ENCODE peak calls at places on chromosomes 16 and 17, in four cellular contexts. R is K562, O is HepG2, T is SK-N-SH. E is an unnamed sample.

GRCh38 chr17:82023447-82024241 is 539 bp downstream of the LRRC45 start:
- DNase-seq in R (no peak), T (peak; percentile 83), O (no peak), E (no peak)

GRCh38 chr16:26276289-26276688 is 584.5 kb downstream of the HS3ST4 start:
- DNase-seq in R (no peak), T (no peak), O (no peak), E (no peak)

GRCh38 chr16:12271006-12271405 is 294.5 kb downstream of the SNX29 start:
- DNase-seq in T (no peak), O (peak; percentile 52), R (peak; percentile 42), E (no peak)

GRCh38 chr17:45006927-45007461 is 38.9 kb upstream of the C1QL1 start:
- DNase-seq in R (no peak), O (no peak), T (peak; percentile 50), E (no peak)

GRCh38 chr16:10504404-10504885 is 76.0 kb downstream of the EMP2 start:
- DNase-seq in O (no peak), R (no peak), T (no peak), E (no peak)

GRCh38 chr17:6476061-6476833 is 32.0 kb downstream of the PIMREG start:
- DNase-seq in R (peak; percentile 25), T (no peak), O (no peak), E (no peak)

GRCh38 chr16:7321661-7322060 is 11.0 kb upstream of the RBFOX1 start:
- DNase-seq in R (no peak), O (no peak), T (no peak), E (no peak)

GRCh38 chr16:22016927-22017326 is 9.0 kb downstream of the MOSMO start:
- DNase-seq in T (no peak), R (no peak), O (no peak), E (no peak)

GRCh38 chr16:54324716-54325115 is 38.1 kb upstream of the IRX3 start:
- DNase-seq in T (no peak), R (no peak), O (no peak), E (no peak)

GRCh38 chr17:36732351-36732750 is 131.0 kb downstream of the MRM1 start:
- DNase-seq in O (no peak), R (no peak), T (no peak), E (no peak)

GRCh38 chr17:57864273-57864672 is 14.4 kb upstream of the MRPS23 start:
- DNase-seq in T (no peak), O (no peak), R (no peak), E (no peak)

GRCh38 chr16:77191259-77191969 is 424 bp downstream of the MON1B start:
- DNase-seq in R (peak; percentile 42), T (peak; percentile 48), O (no peak), E (no peak)

GRCh38 chr16:84599528-84600202 is 18.2 kb downstream of the COTL1 start:
- DNase-seq in T (peak; percentile 65), O (peak; percentile 95), R (no peak), E (no peak)

GRCh38 chr17:6893382-6894205 is 62.1 kb upstream of the TEKT1 start:
- DNase-seq in O (no peak), T (no peak), R (no peak), E (no peak)

GRCh38 chr17:3998436-3998835 is 34.2 kb upstream of the ATP2A3 start:
- DNase-seq in O (no peak), T (no peak), R (no peak), E (no peak)

GRCh38 chr16:2299121-2299914 is 31.4 kb upstream of the RNPS1 start:
- DNase-seq in R (no peak), T (no peak), O (no peak), E (no peak)

GRCh38 chr17:7982171-7982570 is 20.2 kb upstream of the GUCY2D start:
- DNase-seq in T (no peak), R (no peak), O (no peak), E (no peak)

GRCh38 chr17:19413725-19414124 is 2.7 kb downstream of the RNF112 start:
- DNase-seq in R (no peak), O (no peak), T (no peak), E (no peak)

GRCh38 chr16:84888450-84888849 is 68.7 kb downstream of the CRISPLD2 start:
- DNase-seq in O (no peak), R (no peak), T (no peak), E (no peak)

DNA sequence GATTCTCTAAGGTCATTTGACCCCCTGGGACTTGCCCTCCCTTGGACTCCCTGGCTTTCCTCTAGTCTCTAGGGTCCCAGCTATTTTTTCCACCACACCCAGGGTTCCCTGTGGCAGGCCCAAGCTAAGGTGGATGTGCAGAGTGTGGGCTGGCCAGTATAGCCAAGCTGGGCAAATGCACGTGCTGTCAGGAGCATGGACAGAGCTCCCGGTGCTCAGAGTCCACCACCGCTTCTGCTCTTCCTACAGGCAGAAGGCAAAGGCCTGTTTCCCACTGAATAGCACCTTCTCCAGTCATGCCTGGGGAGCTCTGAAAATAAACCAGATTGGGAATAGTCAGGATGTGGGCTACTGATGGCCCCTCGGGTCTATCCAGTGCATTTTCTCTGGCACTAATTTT is 53.3 kb downstream of the GNAO1 start:
- DNase-seq in O (no peak), T (no peak), R (no peak), E (no peak)
- TF ChIP-seq MXI1 in O (no peak), T (no peak), R (no peak), E (no peak)

GRCh38 chr17:11996722-11997146 is 541 bp downstream of the ZNF18 start:
- DNase-seq in R (no peak), T (no peak), O (peak; percentile 39), E (peak; percentile 24)
- TF ChIP-seq JUND in R (no peak), T (no peak), O (no peak), E (no peak)

DNA sequence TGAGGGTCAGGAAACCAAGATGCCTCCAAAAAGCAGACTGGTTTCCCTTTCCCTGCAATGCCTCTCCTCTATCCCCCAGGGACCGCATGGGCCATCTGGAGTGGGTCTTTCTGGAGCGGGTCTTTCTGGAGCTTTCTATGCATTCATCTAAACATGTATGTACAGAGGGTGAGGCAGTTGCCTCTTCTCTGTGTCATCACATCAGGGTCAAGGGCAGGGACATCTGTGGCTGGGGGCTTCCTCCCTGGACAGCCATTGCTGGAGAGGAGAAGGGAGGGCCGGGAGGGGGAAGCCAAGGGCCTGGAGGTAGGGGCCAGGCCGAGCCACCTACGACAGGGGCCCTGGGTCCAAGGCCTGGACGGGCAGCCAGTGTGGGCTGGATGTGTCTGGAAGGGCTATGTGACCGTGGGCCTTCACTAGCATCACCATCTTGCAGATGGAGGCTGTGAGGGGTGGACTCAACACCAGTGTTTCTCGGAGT is 840 bp downstream of the ADCY7 start:
- DNase-seq in T (peak; percentile 60), O (no peak), R (no peak), E (no peak)
- TF ChIP-seq MXI1 in T (no peak), O (no peak), R (no peak), E (no peak)

DNA sequence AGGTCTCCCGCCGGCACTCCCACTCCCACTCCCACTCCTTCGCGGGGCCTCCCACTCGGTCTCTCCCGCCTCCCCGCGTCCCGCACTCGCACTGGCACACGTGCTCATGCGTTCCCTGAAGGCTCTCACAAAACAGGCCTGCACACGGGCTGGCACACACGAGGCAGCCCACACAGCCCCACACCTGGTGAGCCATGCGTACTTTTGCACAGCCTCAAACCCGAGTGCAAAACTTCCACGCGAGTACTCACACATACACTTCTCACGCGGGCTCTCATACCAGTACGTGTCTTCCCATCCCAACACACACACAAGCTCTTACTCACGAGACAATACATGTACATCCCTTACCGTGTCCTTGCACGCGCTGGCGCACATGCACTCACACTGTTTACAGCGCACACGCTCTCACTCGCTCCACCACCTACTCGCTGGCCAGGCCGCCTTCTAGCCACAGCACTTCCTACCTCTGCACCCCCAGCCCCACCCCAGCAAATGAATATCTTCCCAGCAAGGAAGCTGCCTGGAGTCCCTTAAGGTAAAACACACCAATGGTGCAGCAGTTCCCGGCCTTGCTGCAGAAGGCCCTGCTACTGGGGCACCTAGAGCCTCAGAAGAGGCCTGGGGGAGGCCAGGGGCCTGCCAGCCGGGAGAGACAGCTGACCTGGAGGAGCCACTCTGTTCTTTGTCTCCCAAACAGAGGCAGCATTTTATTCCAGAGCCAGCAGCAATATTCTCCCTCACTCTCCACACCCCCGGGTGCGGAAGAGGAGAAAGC is 533 bp upstream of the KIFC3 start:
- DNase-seq in R (no peak), T (peak; percentile 38), O (peak; percentile 67), E (no peak)
- TF ChIP-seq JUND in R (no peak), T (no peak), O (peak; percentile 72), E (no peak)

DNA sequence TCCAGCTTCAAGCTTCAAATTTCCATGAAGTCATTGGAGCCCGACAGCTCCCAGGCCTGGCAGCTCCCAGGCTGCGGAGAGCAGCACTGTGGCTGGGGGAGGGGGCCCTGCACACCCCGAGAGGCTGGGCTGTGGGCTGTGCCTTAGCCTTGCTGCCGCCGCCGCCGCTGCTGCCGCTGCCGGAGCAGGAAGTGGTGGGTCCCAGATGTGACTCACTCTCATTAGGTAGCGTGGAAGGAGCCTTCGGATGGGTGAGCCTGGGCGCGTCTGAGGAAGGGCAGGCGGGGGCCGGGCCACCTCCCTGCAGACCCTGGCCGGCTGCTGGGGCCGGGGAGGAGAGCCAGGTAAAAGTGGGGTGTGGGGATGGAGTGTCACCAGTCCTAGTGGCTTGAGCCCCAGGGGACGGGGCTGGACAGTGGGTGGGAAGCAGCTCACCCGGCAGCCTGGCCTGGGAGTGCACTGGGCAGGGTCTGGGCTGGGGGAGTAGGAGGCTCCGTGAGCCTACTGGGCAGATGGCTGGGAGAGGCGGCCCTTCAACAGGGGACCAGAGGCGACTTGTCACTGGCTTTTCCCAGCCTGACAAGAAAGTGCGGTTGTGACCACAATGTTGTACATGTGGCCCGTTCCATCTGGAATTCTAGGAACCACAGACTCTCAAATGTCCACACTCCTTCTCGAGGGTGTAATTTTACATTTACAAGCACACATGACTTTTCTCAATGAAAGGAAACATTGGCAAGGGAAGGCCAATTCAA is at the start of gene ADCY7:
- DNase-seq in T (peak; percentile 85), O (no peak), R (peak; percentile 72), E (no peak)
- TF ChIP-seq MXI1 in T (peak; percentile 50), O (no peak), R (no peak), E (peak; percentile 33)

GRCh38 chr17:9199474-9200196 is 178.3 kb downstream of the NTN1 start:
- DNase-seq in O (no peak), T (no peak), R (peak; percentile 8), E (no peak)
- TF ChIP-seq JUND in O (no peak), T (no peak), R (no peak), E (no peak)

DNA sequence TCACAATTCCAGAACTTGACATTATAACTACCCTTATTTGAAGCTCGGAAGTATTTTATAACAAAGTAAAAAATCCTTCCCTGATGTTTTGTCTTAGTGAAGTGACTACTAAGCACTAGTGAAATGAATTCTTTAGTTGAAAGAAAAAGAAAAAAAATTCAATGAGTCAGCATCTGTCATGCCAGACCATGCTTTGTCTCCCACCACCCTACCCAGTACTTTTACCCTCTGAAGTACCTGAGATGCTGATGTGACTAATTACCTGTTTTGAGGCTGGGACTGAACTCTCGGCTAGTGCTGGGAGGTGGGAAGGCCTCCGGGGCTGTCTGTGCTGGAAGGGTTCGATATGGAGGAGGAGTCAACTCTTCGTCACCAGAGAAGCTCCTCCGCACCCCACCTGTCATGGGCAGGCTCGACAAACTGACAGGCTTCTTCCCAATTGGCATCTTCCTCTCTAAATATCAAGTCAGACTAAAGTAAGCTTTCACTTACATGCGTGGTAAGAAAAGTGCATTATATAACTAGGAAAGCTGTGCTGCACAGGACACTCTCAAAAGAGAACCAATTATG is 19.6 kb downstream of the NME2 start:
- DNase-seq in R (no peak), O (no peak), T (no peak), E (no peak)
- TF ChIP-seq MXI1 in R (no peak), O (no peak), T (no peak), E (no peak)

GRCh38 chr16:23858496-23859062 is 22.8 kb downstream of the PRKCB start:
- DNase-seq in O (no peak), T (no peak), R (no peak), E (no peak)
- TF ChIP-seq JUND in O (no peak), T (no peak), R (no peak), E (no peak)